ENCODE peak calls at places on chromosomes 3 and 15, in four cellular contexts. G, R, P and U are unnamed samples.
A peak's percentile ranks its signal among the peaks of the same experiment; 100 is the strongest.

GRCh38 chr15:70318996-70319465 is 221.3 kb upstream of the TLE3 start:
- ATAC-seq in G (no peak), R (no peak), P (no peak), U (peak; percentile 75)

GRCh38 chr3:134511500-134511899 is 25.6 kb downstream of the CEP63 start:
- ATAC-seq in G (no peak), R (no peak), P (no peak), U (no peak)

GRCh38 chr3:196903740-196904139 is 36.0 kb downstream of the SENP5 start:
- ATAC-seq in G (no peak), R (no peak), P (no peak), U (no peak)

GRCh38 chr15:46489276-46489675 is 854.4 kb downstream of the SQOR start:
- ATAC-seq in G (no peak), R (no peak), P (no peak), U (no peak)

GRCh38 chr3:172104471-172105072 is 65.2 kb downstream of the FNDC3B start:
- ATAC-seq in G (no peak), R (peak; percentile 58), P (no peak), U (no peak)

GRCh38 chr15:47834093-47834492 is 116.8 kb downstream of the SEMA6D start:
- ATAC-seq in G (no peak), R (no peak), P (no peak), U (no peak)

GRCh38 chr3:195458188-195458800 is 15.5 kb upstream of the ACAP2 start:
- ATAC-seq in G (no peak), R (no peak), P (peak; percentile 52), U (no peak)

GRCh38 chr3:187808466-187809291 is 63.4 kb upstream of the BCL6 start:
- ATAC-seq in G (peak; percentile 89), R (no peak), P (peak; percentile 74), U (no peak)

GRCh38 chr3:30539214-30539613 is 67.2 kb upstream of the TGFBR2 start:
- ATAC-seq in G (no peak), R (peak; percentile 57), P (no peak), U (no peak)

GRCh38 chr3:123522666-123523412 is 62.0 kb downstream of the HACD2 start:
- ATAC-seq in G (no peak), R (no peak), P (peak; percentile 35), U (peak; percentile 71)

GRCh38 chr15:45112592-45113379 is 1.2 kb downstream of the DUOX2 start:
- ATAC-seq in G (peak; percentile 72), R (no peak), P (no peak), U (no peak)

GRCh38 chr3:36542186-36542585 is 161.9 kb downstream of the STAC start:
- ATAC-seq in G (no peak), R (no peak), P (no peak), U (no peak)

GRCh38 chr15:53721334-53722087 is 38.0 kb downstream of the WDR72 start:
- ATAC-seq in G (no peak), R (no peak), P (peak; percentile 89), U (no peak)

GRCh38 chr3:133412511-133413165 is 12.8 kb downstream of the BFSP2 start:
- ATAC-seq in G (peak; percentile 81), R (peak; percentile 66), P (peak; percentile 57), U (peak; percentile 40)

GRCh38 chr3:49625971-49626640 is 48.0 kb upstream of the APEH start:
- ATAC-seq in G (no peak), R (no peak), P (no peak), U (no peak)

GRCh38 chr15:66809664-66810063 is 107.6 kb downstream of the SMAD6 start:
- ATAC-seq in G (no peak), R (no peak), P (no peak), U (no peak)

GRCh38 chr3:122299872-122300460 is 25.1 kb upstream of the CSTA start:
- ATAC-seq in G (peak; percentile 71), R (peak; percentile 44), P (no peak), U (no peak)

GRCh38 chr3:148079370-148079769 is 618.3 kb upstream of the AGTR1 start:
- ATAC-seq in G (no peak), R (no peak), P (peak; percentile 26), U (no peak)

GRCh38 chr15:92687183-92687582 is 31.6 kb upstream of the FAM174B start:
- ATAC-seq in G (no peak), R (no peak), P (no peak), U (no peak)

GRCh38 chr15:22806156-22806555 is 19.7 kb downstream of the NIPA1 start:
- ATAC-seq in G (no peak), R (no peak), P (no peak), U (no peak)

GRCh38 chr3:56758539-56758981 is 43.2 kb downstream of the ARHGEF3 start:
- ATAC-seq in G (no peak), R (peak; percentile 86), P (peak; percentile 75), U (peak; percentile 71)

GRCh38 chr15:75065467-75065850 is 42.1 kb downstream of the PPCDC start:
- ATAC-seq in G (no peak), R (no peak), P (no peak), U (no peak)

GRCh38 chr3:178676077-178676476 is 139.8 kb downstream of the KCNMB2 start:
- ATAC-seq in G (no peak), R (no peak), P (no peak), U (no peak)

GRCh38 chr3:23840521-23840920 is 34.8 kb downstream of the UBE2E1 start:
- ATAC-seq in G (no peak), R (no peak), P (no peak), U (no peak)

GRCh38 chr3:23762214-23763039 is 43.3 kb upstream of the UBE2E1 start:
- ATAC-seq in G (no peak), R (no peak), P (no peak), U (no peak)

GRCh38 chr3:63199606-63200005 is 78.5 kb upstream of the SYNPR start:
- ATAC-seq in G (no peak), R (no peak), P (no peak), U (no peak)

GRCh38 chr15:77607894-77608261 is 24.8 kb downstream of the LINGO1 start:
- ATAC-seq in G (no peak), R (no peak), P (no peak), U (no peak)

GRCh38 chr15:68143129-68143528 is 62.0 kb downstream of the CALML4 start:
- ATAC-seq in G (no peak), R (no peak), P (no peak), U (no peak)

GRCh38 chr15:28945626-28946215 is 59.9 kb downstream of the APBA2 start:
- ATAC-seq in G (no peak), R (no peak), P (no peak), U (no peak)

GRCh38 chr15:96585634-96586386 is 255.3 kb downstream of the NR2F2 start:
- ATAC-seq in G (no peak), R (no peak), P (no peak), U (no peak)

GRCh38 chr3:117586161-117586560 is 876.6 kb downstream of the TUSC7 start:
- ATAC-seq in G (no peak), R (no peak), P (no peak), U (no peak)

GRCh38 chr3:52250122-52250521 is 4.6 kb downstream of the PPM1M start:
- ATAC-seq in G (no peak), R (no peak), P (no peak), U (no peak)

GRCh38 chr3:52254608-52255007 is 9.0 kb downstream of the PPM1M start:
- ATAC-seq in G (no peak), R (no peak), P (no peak), U (no peak)

GRCh38 chr3:52256622-52257021 is 11.1 kb downstream of the PPM1M start:
- ATAC-seq in G (no peak), R (no peak), P (no peak), U (no peak)

GRCh38 chr3:52249683-52250082 is 4.1 kb downstream of the PPM1M start:
- ATAC-seq in G (no peak), R (no peak), P (no peak), U (no peak)

GRCh38 chr3:52253314-52254260 is 8.0 kb downstream of the PPM1M start:
- ATAC-seq in G (no peak), R (no peak), P (peak; percentile 65), U (peak; percentile 66)
- H3K27ac ChIP-seq in G (no peak overlapping the region), R (no peak overlapping the region), P (no peak overlapping the region), U (peak overlapping the region; percentile 58)

GRCh38 chr3:128629936-128630335 is 20.7 kb downstream of the RPN1 start:
- ATAC-seq in G (no peak), R (no peak), P (peak; percentile 12), U (no peak)
- H3K4me3 ChIP-seq in G (no peak overlapping the region), R (no peak overlapping the region), P (no peak overlapping the region), U (no peak overlapping the region)

DNA sequence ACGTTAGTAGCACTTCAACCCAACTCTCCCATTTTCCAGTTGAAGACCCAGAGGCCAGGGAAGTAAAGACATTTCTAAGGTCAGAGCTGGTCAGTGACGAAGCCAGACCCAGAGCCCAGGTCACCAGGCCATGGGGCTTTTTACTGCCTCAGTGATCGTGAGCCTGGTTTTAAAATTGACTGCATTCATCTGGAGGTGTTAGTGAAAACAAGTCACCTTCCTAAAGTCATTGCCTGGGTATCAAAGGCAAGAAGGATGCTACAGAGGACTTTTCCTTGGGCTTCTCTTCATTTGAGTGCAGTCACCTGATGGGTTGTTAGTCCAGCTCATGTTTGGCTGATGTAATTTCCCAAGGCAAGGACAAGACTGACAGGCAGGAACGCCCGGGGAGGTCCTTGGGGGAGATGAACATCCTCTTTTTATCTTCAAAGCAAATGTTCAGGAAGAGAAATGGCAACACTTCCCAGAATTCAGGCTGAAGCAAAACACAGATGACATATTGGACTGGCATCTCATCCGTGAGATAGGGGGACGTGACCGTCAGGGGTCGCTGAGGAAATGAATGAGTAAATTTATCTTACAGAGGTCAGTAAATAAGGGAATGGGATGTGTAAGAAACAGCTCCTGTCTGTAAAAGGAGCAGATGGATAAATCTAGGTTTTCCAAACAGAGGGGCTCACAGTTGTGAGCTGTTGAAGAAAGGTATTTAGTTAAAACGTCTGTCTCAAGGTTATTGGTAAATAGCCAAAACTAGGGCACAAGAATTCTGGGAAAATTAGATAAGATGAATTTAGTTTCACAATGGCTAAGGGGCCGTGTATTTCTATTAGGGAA is 201.2 kb downstream of the OPA1 start:
- ATAC-seq in G (no peak), R (no peak), P (peak; percentile 22), U (no peak)
- TF ChIP-seq CTCF in G (no peak), R (no peak), P (no peak), U (no peak)

DNA sequence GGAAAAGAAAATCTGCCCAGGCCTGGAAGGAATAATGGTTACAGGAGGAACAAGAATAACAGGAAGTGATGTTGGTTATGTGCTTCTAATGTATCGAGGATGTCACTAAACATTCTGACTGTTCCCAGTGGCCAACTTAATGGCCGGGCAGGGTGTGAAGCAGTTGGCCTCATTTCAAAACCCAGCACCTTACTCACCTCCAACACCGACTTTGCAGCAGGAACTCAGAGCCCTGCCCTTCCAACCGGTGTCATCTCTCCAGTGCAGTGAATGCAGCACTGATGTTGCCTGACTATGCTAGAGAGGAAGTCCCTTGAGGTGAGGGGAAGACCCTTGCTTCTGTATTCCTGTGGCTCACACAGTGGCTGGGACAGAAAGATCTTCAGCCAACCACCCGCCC is 162.5 kb upstream of the LRTM1 start:
- ATAC-seq in G (no peak), R (no peak), P (no peak), U (no peak)
- H3K27ac ChIP-seq in G (no peak overlapping the region), R (no peak overlapping the region), P (no peak overlapping the region), U (no peak overlapping the region)

GRCh38 chr3:27089641-27090040 is 279.5 kb downstream of the NEK10 start:
- ATAC-seq in G (no peak), R (no peak), P (no peak), U (no peak)
- H3K4me3 ChIP-seq in G (no peak overlapping the region), R (no peak overlapping the region), P (no peak overlapping the region), U (no peak overlapping the region)